ENCODE peak calls at places on chromosomes 1 and 21, in five cellular contexts. One of them, this sample, is unnamed.

GRCh38 chr1:218748071-218748470 is 402.9 kb downstream of the TGFB2 start:
- DNase-seq in mesenchymal stem cell: no peak
- DNase-seq in GM20000: no peak
- DNase-seq in AG09319: no peak
- DNase-seq in T-helper 17 cell: no peak
- DNase-seq in this sample: no peak

GRCh38 chr21:42058631-42059111 is 12.4 kb upstream of the UMODL1 start:
- DNase-seq in mesenchymal stem cell: no peak
- DNase-seq in GM20000: no peak
- DNase-seq in AG09319: no peak
- DNase-seq in T-helper 17 cell: no peak
- DNase-seq in this sample: no peak

GRCh38 chr1:5976231-5976630 is 16.0 kb downstream of the NPHP4 start:
- DNase-seq in mesenchymal stem cell: no peak
- DNase-seq in GM20000: no peak
- DNase-seq in AG09319: no peak
- DNase-seq in T-helper 17 cell: no peak
- DNase-seq in this sample: no peak

GRCh38 chr1:43172532-43172972 is 422 bp downstream of the CFAP57 start:
- DNase-seq in mesenchymal stem cell: peak
- DNase-seq in GM20000: peak
- DNase-seq in AG09319: peak
- DNase-seq in T-helper 17 cell: peak
- DNase-seq in this sample: peak

GRCh38 chr1:189662190-189662589 is 815.5 kb downstream of the BRINP3 start:
- DNase-seq in mesenchymal stem cell: no peak
- DNase-seq in GM20000: no peak
- DNase-seq in AG09319: no peak
- DNase-seq in T-helper 17 cell: no peak
- DNase-seq in this sample: no peak

GRCh38 chr1:32773764-32774463 is 43.2 kb downstream of the YARS1 start:
- DNase-seq in mesenchymal stem cell: no peak
- DNase-seq in GM20000: no peak
- DNase-seq in AG09319: no peak
- DNase-seq in T-helper 17 cell: no peak
- DNase-seq in this sample: no peak

GRCh38 chr1:222523852-222524251 is 24.1 kb downstream of the HHIPL2 start:
- DNase-seq in mesenchymal stem cell: no peak
- DNase-seq in GM20000: no peak
- DNase-seq in AG09319: peak
- DNase-seq in T-helper 17 cell: no peak
- DNase-seq in this sample: no peak

GRCh38 chr1:98323906-98324358 is 337.6 kb upstream of the SNX7 start:
- DNase-seq in mesenchymal stem cell: peak
- DNase-seq in GM20000: no peak
- DNase-seq in AG09319: peak
- DNase-seq in T-helper 17 cell: no peak
- DNase-seq in this sample: no peak

GRCh38 chr1:43381609-43382008 is 8.0 kb downstream of the MED8 start:
- DNase-seq in mesenchymal stem cell: no peak
- DNase-seq in GM20000: no peak
- DNase-seq in AG09319: no peak
- DNase-seq in T-helper 17 cell: no peak
- DNase-seq in this sample: no peak

GRCh38 chr1:161791889-161792655 is 26.0 kb downstream of the ATF6 start:
- DNase-seq in mesenchymal stem cell: no peak
- DNase-seq in GM20000: no peak
- DNase-seq in AG09319: no peak
- DNase-seq in T-helper 17 cell: no peak
- DNase-seq in this sample: no peak

GRCh38 chr1:33365560-33365997 is 44.7 kb upstream of the A3GALT2 start:
- DNase-seq in mesenchymal stem cell: peak
- DNase-seq in GM20000: no peak
- DNase-seq in AG09319: no peak
- DNase-seq in T-helper 17 cell: no peak
- DNase-seq in this sample: no peak

GRCh38 chr1:92399076-92399475 is 87.6 kb downstream of the GFI1 start:
- DNase-seq in mesenchymal stem cell: no peak
- DNase-seq in GM20000: peak
- DNase-seq in AG09319: no peak
- DNase-seq in T-helper 17 cell: no peak
- DNase-seq in this sample: no peak

GRCh38 chr1:63777965-63778880 is 4.4 kb downstream of the ROR1 start:
- DNase-seq in mesenchymal stem cell: no peak
- DNase-seq in GM20000: no peak
- DNase-seq in AG09319: no peak
- DNase-seq in T-helper 17 cell: no peak
- DNase-seq in this sample: no peak

GRCh38 chr1:31434101-31434871 is 21.3 kb downstream of the SERINC2 start:
- DNase-seq in mesenchymal stem cell: no peak
- DNase-seq in GM20000: no peak
- DNase-seq in AG09319: no peak
- DNase-seq in T-helper 17 cell: no peak
- DNase-seq in this sample: no peak

GRCh38 chr1:34970220-34970735 is 14.9 kb downstream of the TMEM35B start:
- DNase-seq in mesenchymal stem cell: no peak
- DNase-seq in GM20000: peak
- DNase-seq in AG09319: no peak
- DNase-seq in T-helper 17 cell: no peak
- DNase-seq in this sample: no peak

GRCh38 chr21:35373998-35374397 is 324.9 kb upstream of the RUNX1 start:
- DNase-seq in mesenchymal stem cell: no peak
- DNase-seq in GM20000: no peak
- DNase-seq in AG09319: no peak
- DNase-seq in T-helper 17 cell: no peak
- DNase-seq in this sample: no peak

GRCh38 chr1:31632649-31633048 is 12.0 kb downstream of the PEF1 start:
- DNase-seq in mesenchymal stem cell: no peak
- DNase-seq in GM20000: no peak
- DNase-seq in AG09319: no peak
- DNase-seq in T-helper 17 cell: no peak
- DNase-seq in this sample: no peak

GRCh38 chr1:201039876-201040275 is 16.4 kb upstream of the KIF21B start:
- DNase-seq in mesenchymal stem cell: no peak
- DNase-seq in GM20000: no peak
- DNase-seq in AG09319: no peak
- DNase-seq in T-helper 17 cell: no peak
- DNase-seq in this sample: no peak

GRCh38 chr1:30323841-30324240 is 399.5 kb downstream of the MATN1 start:
- DNase-seq in mesenchymal stem cell: no peak
- DNase-seq in GM20000: no peak
- DNase-seq in AG09319: no peak
- DNase-seq in T-helper 17 cell: no peak
- DNase-seq in this sample: no peak

GRCh38 chr1:224502459-224503160 is 68.0 kb upstream of the WDR26 start:
- DNase-seq in mesenchymal stem cell: peak
- DNase-seq in GM20000: no peak
- DNase-seq in AG09319: no peak
- DNase-seq in T-helper 17 cell: no peak
- DNase-seq in this sample: no peak

GRCh38 chr1:86068841-86069756 is 87.5 kb downstream of the COL24A1 start:
- DNase-seq in mesenchymal stem cell: peak
- DNase-seq in GM20000: no peak
- DNase-seq in AG09319: no peak
- DNase-seq in T-helper 17 cell: no peak
- DNase-seq in this sample: no peak

GRCh38 chr1:32447469-32448185 is 17.2 kb upstream of the ZBTB8B start:
- DNase-seq in mesenchymal stem cell: peak
- DNase-seq in GM20000: no peak
- DNase-seq in AG09319: no peak
- DNase-seq in T-helper 17 cell: no peak
- DNase-seq in this sample: peak

GRCh38 chr1:168348146-168348709 is 67.6 kb downstream of the TBX19 start:
- DNase-seq in mesenchymal stem cell: peak
- DNase-seq in GM20000: no peak
- DNase-seq in AG09319: no peak
- DNase-seq in T-helper 17 cell: no peak
- DNase-seq in this sample: no peak

GRCh38 chr1:246435421-246436041 is 71.5 kb downstream of the SMYD3 start:
- DNase-seq in mesenchymal stem cell: peak
- DNase-seq in GM20000: no peak
- DNase-seq in AG09319: no peak
- DNase-seq in T-helper 17 cell: no peak
- DNase-seq in this sample: no peak

GRCh38 chr1:231021540-231022031 is 18.5 kb downstream of the FAM89A start:
- DNase-seq in mesenchymal stem cell: peak
- DNase-seq in GM20000: no peak
- DNase-seq in AG09319: no peak
- DNase-seq in T-helper 17 cell: no peak
- DNase-seq in this sample: no peak

GRCh38 chr1:26283226-26283853 is 3.5 kb downstream of the SH3BGRL3 start:
- DNase-seq in mesenchymal stem cell: no peak
- DNase-seq in GM20000: no peak
- DNase-seq in AG09319: no peak
- DNase-seq in T-helper 17 cell: no peak
- DNase-seq in this sample: no peak

GRCh38 chr1:58783090-58783992 is 506 bp downstream of the JUN start:
- DNase-seq in mesenchymal stem cell: no peak
- DNase-seq in GM20000: peak
- DNase-seq in AG09319: no peak
- DNase-seq in T-helper 17 cell: peak
- DNase-seq in this sample: no peak

GRCh38 chr1:151993734-151994496 is at the start of gene S100A10:
- DNase-seq in mesenchymal stem cell: peak
- DNase-seq in GM20000: peak
- DNase-seq in AG09319: peak
- DNase-seq in T-helper 17 cell: peak
- DNase-seq in this sample: no peak

GRCh38 chr21:32613436-32614043 is 1.4 kb upstream of the CFAP298 start:
- DNase-seq in mesenchymal stem cell: no peak
- DNase-seq in GM20000: no peak
- DNase-seq in AG09319: no peak
- DNase-seq in T-helper 17 cell: no peak
- DNase-seq in this sample: no peak

GRCh38 chr1:73910466-73910865 is 287.5 kb downstream of the LRRIQ3 start:
- DNase-seq in mesenchymal stem cell: no peak
- DNase-seq in GM20000: no peak
- DNase-seq in AG09319: no peak
- DNase-seq in T-helper 17 cell: no peak
- DNase-seq in this sample: no peak

GRCh38 chr1:237031480-237031879 is 10.5 kb upstream of the RYR2 start:
- DNase-seq in mesenchymal stem cell: no peak
- DNase-seq in GM20000: no peak
- DNase-seq in AG09319: no peak
- DNase-seq in T-helper 17 cell: no peak
- DNase-seq in this sample: no peak

GRCh38 chr21:43287974-43288755 is 119.4 kb downstream of the CRYAA start:
- DNase-seq in mesenchymal stem cell: no peak
- DNase-seq in GM20000: no peak
- DNase-seq in AG09319: no peak
- DNase-seq in T-helper 17 cell: no peak
- DNase-seq in this sample: no peak

GRCh38 chr1:113929750-113930498 is 800 bp downstream of the HIPK1 start:
- DNase-seq in mesenchymal stem cell: no peak
- DNase-seq in GM20000: peak
- DNase-seq in AG09319: no peak
- DNase-seq in T-helper 17 cell: peak
- DNase-seq in this sample: no peak

GRCh38 chr1:208979776-208980175 is 603.7 kb upstream of the CAMK1G start:
- DNase-seq in mesenchymal stem cell: no peak
- DNase-seq in GM20000: no peak
- DNase-seq in AG09319: no peak
- DNase-seq in T-helper 17 cell: no peak
- DNase-seq in this sample: no peak